ENCODE peak calls at places on chromosomes 13 and 19, in seven cellular contexts. G, D, N, B, M, V and U are unnamed samples.

GRCh38 chr19:53881482-53882390 is at the start of gene PRKCG:
- DNase-seq in G (peak; percentile 82), D (peak; percentile 52), N (peak; percentile 58), B (peak; percentile 45), M (peak; percentile 76), V (no peak), U (no peak)

GRCh38 chr19:28169168-28169862 is 1043.6 kb downstream of the UQCRFS1 start:
- DNase-seq in G (no peak), D (no peak), N (no peak), B (no peak), M (no peak), V (no peak), U (no peak)

GRCh38 chr13:112779856-112780604 is 90.2 kb downstream of the ATP11A start:
- DNase-seq in G (no peak), D (no peak), N (no peak), B (peak; percentile 42), M (peak; percentile 12), V (no peak), U (no peak)

GRCh38 chr13:21074601-21075302 is 13.4 kb upstream of the LATS2 start:
- DNase-seq in G (no peak), D (no peak), N (no peak), B (peak; percentile 67), M (no peak), V (no peak), U (no peak)

GRCh38 chr19:27774827-27775226 is 1438.1 kb downstream of the UQCRFS1 start:
- DNase-seq in G (no peak), D (peak; percentile 5), N (peak; percentile 50), B (peak; percentile 7), M (no peak), V (peak; percentile 45), U (peak; percentile 67)

GRCh38 chr13:31045621-31046081 is 113.2 kb downstream of the TEX26 start:
- DNase-seq in G (peak; percentile 88), D (peak; percentile 93), N (no peak), B (peak; percentile 96), M (no peak), V (no peak), U (no peak)

GRCh38 chr13:113208424-113209335 is at the start of gene PCID2:
- DNase-seq in G (peak; percentile 96), D (peak; percentile 86), N (peak; percentile 97), B (peak; percentile 96), M (peak; percentile 97), V (peak; percentile 92), U (peak; percentile 88)

GRCh38 chr13:28475916-28476725 is 18.8 kb downstream of the FLT1 start:
- DNase-seq in G (peak; percentile 59), D (peak; percentile 74), N (no peak), B (peak; percentile 93), M (no peak), V (no peak), U (no peak)

GRCh38 chr19:2043269-2043641 is 7.8 kb downstream of the MKNK2 start:
- DNase-seq in G (peak; percentile 5), D (no peak), N (peak; percentile 54), B (no peak), M (no peak), V (no peak), U (no peak)

GRCh38 chr13:98584668-98585397 is 7.9 kb upstream of the STK24 start:
- DNase-seq in G (no peak), D (no peak), N (no peak), B (peak; percentile 40), M (no peak), V (no peak), U (no peak)

GRCh38 chr19:30371960-30372824 is at the start of gene ZNF536:
- DNase-seq in G (no peak), D (no peak), N (no peak), B (no peak), M (no peak), V (no peak), U (no peak)

GRCh38 chr19:7931221-7932061 is 5.5 kb upstream of the CTXN1 start:
- DNase-seq in G (no peak), D (no peak), N (no peak), B (no peak), M (no peak), V (no peak), U (no peak)

GRCh38 chr19:42468273-42468796 is 25.6 kb upstream of the CXCL17 start:
- DNase-seq in G (peak; percentile 62), D (peak; percentile 78), N (peak; percentile 38), B (peak; percentile 92), M (no peak), V (no peak), U (no peak)

GRCh38 chr19:18869231-18869575 is 26.8 kb downstream of the CERS1 start:
- DNase-seq in G (no peak), D (no peak), N (no peak), B (no peak), M (no peak), V (no peak), U (no peak)

GRCh38 chr13:73698859-73699258 is 435.3 kb downstream of the KLF12 start:
- DNase-seq in G (no peak), D (no peak), N (no peak), B (peak; percentile 22), M (no peak), V (no peak), U (no peak)

GRCh38 chr19:2477732-2478191 is 1.8 kb downstream of the GADD45B start:
- DNase-seq in G (peak; percentile 29), D (peak; percentile 35), N (peak; percentile 67), B (peak; percentile 64), M (no peak), V (peak; percentile 56), U (peak; percentile 69)

GRCh38 chr13:46211116-46211515 is 612 bp upstream of the LRRC63 start:
- DNase-seq in G (peak; percentile 10), D (peak; percentile 8), N (peak; percentile 32), B (no peak), M (peak; percentile 32), V (peak; percentile 17), U (no peak)

GRCh38 chr13:97263160-97263559 is 41.0 kb downstream of the MBNL2 start:
- DNase-seq in G (no peak), D (no peak), N (no peak), B (no peak), M (no peak), V (no peak), U (no peak)

GRCh38 chr19:12985049-12985776 is 10.1 kb upstream of the NFIX start:
- DNase-seq in G (peak; percentile 59), D (no peak), N (no peak), B (peak; percentile 88), M (no peak), V (peak; percentile 51), U (no peak)

GRCh38 chr19:35251456-35251855 is 2.7 kb downstream of the LSR start:
- DNase-seq in G (no peak), D (no peak), N (no peak), B (no peak), M (no peak), V (no peak), U (no peak)

GRCh38 chr13:73081256-73081915 is 22.6 kb downstream of the KLF5 start:
- DNase-seq in G (no peak), D (no peak), N (no peak), B (no peak), M (no peak), V (no peak), U (no peak)

GRCh38 chr19:33071887-33072286 is 7.2 kb upstream of the RHPN2 start:
- DNase-seq in G (no peak), D (peak; percentile 58), N (no peak), B (no peak), M (no peak), V (no peak), U (no peak)

GRCh38 chr13:50676602-50677001 is 166.9 kb downstream of the DLEU7 start:
- DNase-seq in G (peak; percentile 47), D (peak; percentile 66), N (no peak), B (peak; percentile 79), M (no peak), V (no peak), U (peak; percentile 9)

GRCh38 chr13:26971990-26972888 is 199.4 kb downstream of the USP12 start:
- DNase-seq in G (peak; percentile 68), D (peak; percentile 64), N (no peak), B (peak; percentile 40), M (no peak), V (peak; percentile 31), U (peak; percentile 53)

GRCh38 chr13:94860981-94861407 is 148.6 kb upstream of the SOX21 start:
- DNase-seq in G (no peak), D (peak; percentile 31), N (no peak), B (peak; percentile 8), M (no peak), V (no peak), U (no peak)

GRCh38 chr19:30391554-30392551 is 19.7 kb downstream of the ZNF536 start:
- DNase-seq in G (no peak), D (no peak), N (peak; percentile 72), B (no peak), M (no peak), V (no peak), U (no peak)

GRCh38 chr13:110472904-110473563 is 88.5 kb downstream of the RAB20 start:
- DNase-seq in G (no peak), D (no peak), N (no peak), B (no peak), M (no peak), V (no peak), U (peak; percentile 32)

GRCh38 chr13:68697551-68697950 is 1410.1 kb upstream of the ATXN8OS start:
- DNase-seq in G (peak; percentile 10), D (no peak), N (no peak), B (no peak), M (peak; percentile 31), V (peak; percentile 36), U (no peak)

GRCh38 chr13:92806215-92806614 is 420.4 kb upstream of the GPC6 start:
- DNase-seq in G (no peak), D (peak; percentile 6), N (no peak), B (peak; percentile 28), M (no peak), V (peak; percentile 83), U (peak; percentile 0)

GRCh38 chr19:737591-738093 is 13.3 kb upstream of the MISP start:
- DNase-seq in G (peak; percentile 64), D (peak; percentile 48), N (peak; percentile 80), B (peak; percentile 60), M (peak; percentile 95), V (peak; percentile 30), U (peak; percentile 53)

GRCh38 chr19:31408460-31409124 is 59.4 kb upstream of the TSHZ3 start:
- DNase-seq in G (peak; percentile 38), D (peak; percentile 36), N (no peak), B (peak; percentile 90), M (no peak), V (no peak), U (no peak)
- H3K9me2 ChIP-seq in G (no peaks in the 10 kb centered on the region), D (no peaks in the 10 kb centered on the region), N (no peaks in the 10 kb centered on the region), B (no peaks in the 10 kb centered on the region), M (no peaks in the 10 kb centered on the region), V (no peaks in the 10 kb centered on the region), U (no peaks in the 10 kb centered on the region)

GRCh38 chr13:36420437-36420891 is 11.8 kb upstream of the CCNA1 start:
- DNase-seq in G (peak; percentile 85), D (peak; percentile 81), N (peak; percentile 89), B (peak; percentile 80), M (peak; percentile 79), V (peak; percentile 59), U (peak; percentile 71)
- H3K4me3 ChIP-seq in G (no peak overlapping the region), D (no peak overlapping the region), N (no peak overlapping the region), B (no peak overlapping the region), M (no peak overlapping the region), V (no peak overlapping the region), U (no peak overlapping the region)

GRCh38 chr13:78701383-78701782 is 42.4 kb upstream of the OBI1 start:
- DNase-seq in G (no peak), D (no peak), N (no peak), B (no peak), M (no peak), V (no peak), U (no peak)
- H3K4me1 ChIP-seq in G (no peaks in the 10 kb centered on the region), D (peaks cover 24% of the 10 kb centered on the region), N (no peaks in the 10 kb centered on the region), B (no peaks in the 10 kb centered on the region), M (peaks cover 5% of the 10 kb centered on the region), V (no peaks in the 10 kb centered on the region), U (no peaks in the 10 kb centered on the region)

GRCh38 chr13:35879111-35879510 is 252.1 kb downstream of the DCLK1 start:
- DNase-seq in G (no peak), D (no peak), N (no peak), B (no peak), M (no peak), V (peak; percentile 28), U (no peak)
- H3K9me2 ChIP-seq in G (no peaks in the 10 kb centered on the region), D (no peaks in the 10 kb centered on the region), N (no peaks in the 10 kb centered on the region), B (no peaks in the 10 kb centered on the region), M (no peaks in the 10 kb centered on the region), V (no peaks in the 10 kb centered on the region), U (no peaks in the 10 kb centered on the region)